ENCODE peak calls at places on chromosomes 4 and X, in seven cellular contexts. Z is HEK293T, R is tibial nerve, A is Peyer's patch, X is NCI-H1694 treated with DMSO at 0.1 percent for 48 hours, S is progenitor cell of endocrine pancreas, V is AG04449. T is an unnamed sample.

GRCh38 chr4:33477715-33478114 is 2757.5 kb downstream of the PCDH7 start:
- DNase-seq in X (no peak), S (no peak), V (no peak), Z (no peak), A (no peak), R (no peak), T (no peak)

GRCh38 chr4:171751538-171751937 is 61.7 kb upstream of the GALNTL6 start:
- DNase-seq in V (no peak), X (no peak), Z (no peak), A (no peak), S (no peak), R (no peak), T (no peak)

GRCh38 chr4:8336412-8337075 is 67.0 kb downstream of the HTRA3 start:
- DNase-seq in S (no peak), Z (no peak), X (no peak), R (no peak), A (no peak), V (no peak), T (no peak)

GRCh38 chrX:48490661-48491060 is 14.7 kb downstream of the FTSJ1 start:
- DNase-seq in Z (no peak), A (no peak), S (no peak), V (no peak), R (no peak), X (no peak), T (no peak)

GRCh38 chrX:153538424-153538823 is 21.0 kb downstream of the ATP2B3 start:
- DNase-seq in Z (no peak), R (no peak), X (no peak), V (no peak), S (no peak), A (no peak), T (no peak)

GRCh38 chr4:45662996-45663395 is 460.9 kb downstream of the GABRG1 start:
- DNase-seq in R (no peak), Z (no peak), V (no peak), S (no peak), A (no peak), X (peak), T (peak)

GRCh38 chrX:39944416-39944815 is 153.3 kb downstream of the BCOR start:
- DNase-seq in R (no peak), Z (no peak), V (no peak), S (no peak), X (no peak), A (no peak), T (no peak)

GRCh38 chrX:17413228-17413627 is 38.2 kb downstream of the NHS start:
- DNase-seq in R (no peak), X (no peak), A (no peak), Z (no peak), V (no peak), S (no peak), T (no peak)

GRCh38 chrX:38804481-38805293 is 3.4 kb downstream of the MID1IP1 start:
- DNase-seq in S (peak), A (peak), R (no peak), Z (peak), V (no peak), X (no peak), T (peak)

GRCh38 chrX:40105791-40106676 is 8.3 kb upstream of the BCOR start:
- DNase-seq in S (peak), A (peak), R (peak), V (no peak), X (peak), Z (peak), T (peak)

GRCh38 chrX:150690126-150690525 is 3.1 kb upstream of the MTMR1 start:
- DNase-seq in A (no peak), V (peak), R (no peak), X (no peak), Z (no peak), S (no peak), T (no peak)

GRCh38 chrX:128699716-128700285 is 647.6 kb upstream of the ACTRT1 start:
- DNase-seq in V (no peak), R (no peak), Z (no peak), X (no peak), A (no peak), S (no peak), T (no peak)

GRCh38 chr4:137694138-137694537 is 161.8 kb upstream of the PCDH18 start:
- DNase-seq in A (no peak), X (no peak), Z (no peak), S (no peak), R (peak), V (peak), T (no peak)

GRCh38 chr4:3520796-3521600 is 11.2 kb downstream of the LRPAP1 start:
- DNase-seq in V (no peak), A (no peak), S (no peak), R (no peak), X (no peak), Z (no peak), T (no peak)

T was measured in D341Med.